ENCODE peak calls at places on chromosomes 11 and 22, in five cellular contexts. Q is NCI-H1092 treated with DMSO at 0.1 percent for 48 hours, R is AG10803, S is IMR-90, J is left lobe of liver. B is an unnamed sample.
A peak's percentile ranks its signal among the peaks of the same experiment; 100 is the strongest.

GRCh38 chr11:19905280-19905853 is 192.7 kb downstream of the NAV2 start:
- DNase-seq in Q (peak; percentile 55), R (peak; percentile 70), S (peak; percentile 67), J (no peak), B (peak; percentile 76)

GRCh38 chr11:131290111-131290510 is 80.3 kb upstream of the NTM start:
- DNase-seq in Q (no peak), R (no peak), S (no peak), J (no peak), B (no peak)

GRCh38 chr11:1484716-1485503 is 1.7 kb downstream of the MOB2 start:
- DNase-seq in Q (no peak), R (no peak), S (no peak), J (no peak), B (no peak)

GRCh38 chr11:37474889-37475288 is 876.9 kb upstream of the RAG2 start:
- DNase-seq in Q (no peak), R (no peak), S (no peak), J (no peak), B (no peak)

GRCh38 chr11:60994450-60995135 is 23.1 kb downstream of the CD6 start:
- DNase-seq in Q (no peak), R (no peak), S (no peak), J (no peak), B (no peak)

GRCh38 chr11:91231226-91231625 is 993.4 kb upstream of the FAT3 start:
- DNase-seq in Q (no peak), R (no peak), S (no peak), J (no peak), B (no peak)

GRCh38 chr11:64007629-64008282 is 21.5 kb downstream of the OTUB1 start:
- DNase-seq in Q (peak; percentile 19), R (no peak), S (no peak), J (peak; percentile 91), B (peak; percentile 84)

GRCh38 chr11:89182773-89183172 is 5.1 kb downstream of the TYR start:
- DNase-seq in Q (no peak), R (peak; percentile 62), S (peak; percentile 53), J (no peak), B (peak; percentile 64)

GRCh38 chr11:71060358-71060757 is 192.0 kb downstream of the SHANK2 start:
- DNase-seq in Q (no peak), R (no peak), S (no peak), J (no peak), B (no peak)

GRCh38 chr11:35146074-35146521 is 7.1 kb downstream of the CD44 start:
- DNase-seq in Q (no peak), R (no peak), S (no peak), J (no peak), B (peak; percentile 40)

GRCh38 chr22:47419239-47419638 is 656.8 kb downstream of the TBC1D22A start:
- DNase-seq in Q (no peak), R (no peak), S (no peak), J (no peak), B (no peak)

GRCh38 chr22:24503137-24503850 is 8.2 kb downstream of the UPB1 start:
- DNase-seq in Q (peak; percentile 24), R (peak; percentile 56), S (peak; percentile 63), J (no peak), B (peak; percentile 85)

GRCh38 chr11:127492025-127492424 is 491.5 kb upstream of the KIRREL3 start:
- DNase-seq in Q (no peak), R (no peak), S (no peak), J (no peak), B (no peak)

GRCh38 chr22:24474649-24475048 is 20.5 kb upstream of the UPB1 start:
- DNase-seq in Q (no peak), R (peak; percentile 8), S (peak; percentile 76), J (no peak), B (no peak)

GRCh38 chr11:46389450-46390330 is 1.9 kb downstream of the CHRM4 start:
- DNase-seq in Q (peak; percentile 81), R (peak; percentile 49), S (peak; percentile 46), J (peak; percentile 75), B (peak; percentile 83)

GRCh38 chr22:47289316-47289985 is 527.0 kb downstream of the TBC1D22A start:
- DNase-seq in Q (no peak), R (no peak), S (no peak), J (peak; percentile 36), B (no peak)

GRCh38 chr22:50399751-50400331 is 56.7 kb downstream of the PPP6R2 start:
- DNase-seq in Q (no peak), R (peak; percentile 24), S (no peak), J (no peak), B (peak; percentile 52)